ENCODE peak calls at places on chromosomes 4 and X, in ten cellular contexts. Q, A, T, V, N, X, K, H, E and M are unnamed samples.

GRCh38 chr4:27720010-27720766 is 859.5 kb downstream of the STIM2 start:
- DNase-seq in Q (no peak), A (no peak), T (no peak), V (no peak), N (no peak), X (no peak), K (no peak), H (no peak), E (no peak), M (no peak)

GRCh38 chrX:19709812-19710518 is 177.4 kb downstream of the SH3KBP1 start:
- DNase-seq in Q (no peak), A (no peak), T (no peak), V (no peak), N (no peak), X (no peak), K (no peak), H (no peak), E (peak), M (no peak)

GRCh38 chrX:133120406-133120805 is 23.5 kb upstream of the USP26 start:
- DNase-seq in Q (no peak), A (no peak), T (no peak), V (no peak), N (no peak), X (no peak), K (no peak), H (no peak), E (no peak), M (no peak)

GRCh38 chr4:43716721-43717395 is 731.8 kb downstream of the KCTD8 start:
- DNase-seq in Q (no peak), A (no peak), T (no peak), V (no peak), N (no peak), X (no peak), K (no peak), H (no peak), E (no peak), M (no peak)

GRCh38 chr4:183249854-183250253 is 70.2 kb downstream of the CLDN22 start:
- DNase-seq in Q (peak), A (peak), T (no peak), V (no peak), N (no peak), X (no peak), K (no peak), H (no peak), E (peak), M (peak)

GRCh38 chr4:4784379-4784778 is 75.1 kb upstream of the MSX1 start:
- DNase-seq in Q (no peak), A (no peak), T (no peak), V (no peak), N (no peak), X (no peak), K (no peak), H (no peak), E (no peak), M (no peak)

GRCh38 chr4:100895572-100896197 is 377.9 kb upstream of the EMCN start:
- DNase-seq in Q (no peak), A (no peak), T (no peak), V (no peak), N (no peak), X (no peak), K (no peak), H (no peak), E (peak), M (peak)

GRCh38 chr4:72951628-72952027 is 117.9 kb downstream of the COX18 start:
- DNase-seq in Q (no peak), A (no peak), T (no peak), V (no peak), N (no peak), X (no peak), K (no peak), H (no peak), E (peak), M (no peak)

GRCh38 chrX:76796311-76796710 is 368.8 kb downstream of the MAGEE1 start:
- DNase-seq in Q (no peak), A (no peak), T (no peak), V (no peak), N (no peak), X (no peak), K (no peak), H (no peak), E (no peak), M (no peak)

GRCh38 chrX:47662144-47662657 is 3.2 kb upstream of the UXT start:
- DNase-seq in Q (no peak), A (no peak), T (no peak), V (no peak), N (no peak), X (no peak), K (no peak), H (no peak), E (peak), M (no peak)

GRCh38 chrX:39310925-39311324 is 509.7 kb downstream of the MID1IP1 start:
- DNase-seq in Q (no peak), A (no peak), T (no peak), V (no peak), N (no peak), X (no peak), K (no peak), H (no peak), E (no peak), M (no peak)

GRCh38 chrX:129144172-129145038 is 378.9 kb downstream of the SMARCA1 start:
- DNase-seq in Q (no peak), A (peak), T (no peak), V (no peak), N (no peak), X (no peak), K (no peak), H (no peak), E (no peak), M (no peak)

GRCh38 chr4:108940086-108941033 is 177.5 kb upstream of the ETNPPL start:
- DNase-seq in Q (no peak), A (no peak), T (no peak), V (no peak), N (no peak), X (no peak), K (no peak), H (no peak), E (no peak), M (no peak)

GRCh38 chrX:40299028-40299479 is 201.3 kb upstream of the BCOR start:
- DNase-seq in Q (no peak), A (no peak), T (no peak), V (peak), N (no peak), X (no peak), K (no peak), H (no peak), E (peak), M (no peak)

GRCh38 chr4:113476800-113477199 is 284.7 kb downstream of the CAMK2D start:
- DNase-seq in Q (no peak), A (no peak), T (no peak), V (no peak), N (no peak), X (no peak), K (no peak), H (no peak), E (peak), M (no peak)

GRCh38 chr4:184647391-184648101 is 1.7 kb downstream of the CASP3 start:
- DNase-seq in Q (no peak), A (no peak), T (no peak), V (no peak), N (no peak), X (no peak), K (no peak), H (no peak), E (peak), M (no peak)

GRCh38 chrX:107730991-107731766 is 44.4 kb downstream of the TSC22D3 start:
- DNase-seq in Q (no peak), A (no peak), T (no peak), V (no peak), N (no peak), X (no peak), K (no peak), H (no peak), E (no peak), M (no peak)

GRCh38 chrX:151870603-151871002 is 42.1 kb upstream of the MAGEA4 start:
- DNase-seq in Q (peak), A (peak), T (no peak), V (no peak), N (no peak), X (no peak), K (no peak), H (no peak), E (peak), M (no peak)

GRCh38 chrX:37350034-37350365 is 836 bp downstream of the PRRG1 start:
- DNase-seq in Q (no peak), A (peak), T (no peak), V (no peak), N (no peak), X (no peak), K (no peak), H (no peak), E (peak), M (no peak)

GRCh38 chrX:47651043-47651905 is 911 bp upstream of the ELK1 start:
- DNase-seq in Q (no peak), A (no peak), T (no peak), V (no peak), N (no peak), X (no peak), K (no peak), H (no peak), E (no peak), M (no peak)

GRCh38 chr4:152344001-152344400 is 191.9 kb downstream of the FBXW7 start:
- DNase-seq in Q (no peak), A (no peak), T (no peak), V (no peak), N (no peak), X (no peak), K (no peak), H (no peak), E (no peak), M (no peak)

GRCh38 chrX:72101597-72102037 is 30.1 kb downstream of the RTL5 start:
- DNase-seq in Q (no peak), A (no peak), T (no peak), V (no peak), N (no peak), X (no peak), K (no peak), H (no peak), E (no peak), M (no peak)

GRCh38 chr4:54527532-54527931 is 130.2 kb upstream of the KIT start:
- DNase-seq in Q (no peak), A (no peak), T (no peak), V (no peak), N (no peak), X (no peak), K (no peak), H (no peak), E (no peak), M (no peak)

GRCh38 chrX:6266041-6266440 is 37.4 kb upstream of the NLGN4X start:
- DNase-seq in Q (no peak), A (no peak), T (no peak), V (no peak), N (no peak), X (no peak), K (no peak), H (no peak), E (no peak), M (no peak)

GRCh38 chrX:123884809-123885408 is 25.1 kb downstream of the XIAP start:
- DNase-seq in Q (peak), A (peak), T (no peak), V (peak), N (no peak), X (peak), K (no peak), H (peak), E (peak), M (peak)

GRCh38 chr4:142480244-142480643 is 365.9 kb downstream of the INPP4B start:
- DNase-seq in Q (no peak), A (no peak), T (no peak), V (no peak), N (no peak), X (no peak), K (no peak), H (no peak), E (peak), M (no peak)

DNA sequence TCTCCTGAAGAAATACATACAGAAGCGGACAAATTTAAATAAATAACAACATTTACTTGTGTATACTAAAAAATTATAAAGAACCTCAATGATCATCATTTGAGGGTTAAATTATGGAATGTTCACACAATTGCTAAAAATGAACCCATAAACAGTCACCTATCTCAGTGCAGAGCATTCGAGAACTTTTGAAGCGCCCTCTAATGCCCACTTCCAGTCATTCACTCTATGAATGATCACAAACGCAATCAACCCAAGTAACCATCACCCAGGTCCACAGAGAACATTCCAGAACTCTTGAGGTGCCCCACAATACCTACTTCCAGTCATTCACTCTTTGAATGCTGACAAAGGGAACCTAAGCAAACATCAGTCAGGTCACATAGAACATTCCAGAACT is 103.5 kb upstream of the PLAC1 start:
- DNase-seq in Q (no peak), A (peak), T (no peak), V (no peak), N (no peak), X (no peak), K (no peak), H (no peak), E (peak), M (peak)
- TF ChIP-seq CTCF in Q (peak), A (peak), T (peak), V (peak), N (no peak), X (no peak), K (peak), H (no peak), E (peak), M (peak)

GRCh38 chr4:47484169-47484568 is 906 bp upstream of the ATP10D start:
- DNase-seq in Q (no peak), A (no peak), T (no peak), V (no peak), N (no peak), X (no peak), K (no peak), H (no peak), E (no peak), M (no peak)

GRCh38 chr4:47482326-47482725 is 2.7 kb upstream of the ATP10D start:
- DNase-seq in Q (peak), A (no peak), T (no peak), V (no peak), N (no peak), X (no peak), K (no peak), H (no peak), E (peak), M (no peak)

GRCh38 chr4:47483722-47484121 is 1.4 kb upstream of the ATP10D start:
- DNase-seq in Q (no peak), A (no peak), T (no peak), V (no peak), N (no peak), X (no peak), K (no peak), H (no peak), E (no peak), M (no peak)

GRCh38 chr4:47486306-47486705 is 1.2 kb downstream of the ATP10D start:
- DNase-seq in Q (no peak), A (no peak), T (no peak), V (no peak), N (no peak), X (no peak), K (no peak), H (no peak), E (peak), M (no peak)

DNA sequence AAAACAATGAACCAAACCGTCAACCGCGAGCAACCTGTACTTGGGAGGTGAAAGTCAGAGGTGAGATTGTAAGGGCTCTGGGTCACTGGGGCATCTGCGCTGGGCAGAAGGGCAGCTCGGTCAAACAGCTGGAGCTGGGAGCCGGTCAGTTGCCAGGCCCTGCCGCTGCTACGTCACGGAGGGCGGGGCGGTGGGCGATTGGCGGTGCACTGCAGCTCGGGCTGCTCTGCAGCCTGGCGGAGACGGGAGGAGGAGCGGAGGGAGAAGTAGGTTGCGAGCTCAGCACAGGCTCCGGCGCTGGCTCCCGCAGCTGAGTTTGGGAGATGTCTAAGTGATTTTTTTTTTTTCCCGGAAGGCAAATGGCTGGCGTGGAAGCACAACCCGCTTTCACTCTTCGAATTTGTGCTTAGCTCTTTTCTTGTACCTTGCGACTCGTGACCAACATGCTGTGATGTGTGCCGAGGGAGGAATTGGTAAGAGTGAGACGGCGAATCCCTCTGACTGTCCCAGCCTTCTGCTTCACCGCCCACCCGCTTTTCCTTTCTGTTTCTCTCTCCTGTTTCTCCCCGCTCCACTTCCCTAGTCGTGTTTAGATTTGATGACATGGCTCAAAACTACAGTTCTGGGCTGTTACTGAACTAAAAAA is at the start of gene ATP10D:
- DNase-seq in Q (peak), A (peak), T (peak), V (peak), N (peak), X (peak), K (peak), H (peak), E (peak), M (peak)
- TF ChIP-seq CTCF in Q (peak), A (peak), T (peak), V (no peak), N (peak), X (no peak), K (peak), H (no peak), E (peak), M (no peak)

GRCh38 chrX:149938427-149939270 is at the start of gene EOLA2:
- DNase-seq in Q (peak), A (peak), T (peak), V (peak), N (peak), X (peak), K (peak), H (peak), E (peak), M (peak)
- TF ChIP-seq CTCF in Q (peak), A (peak), T (peak), V (peak), N (peak), X (peak), K (peak), H (peak), E (peak), M (peak)

GRCh38 chr4:9877123-9877522 is 95.7 kb downstream of the DRD5 start:
- DNase-seq in Q (no peak), A (no peak), T (no peak), V (no peak), N (no peak), X (no peak), K (no peak), H (no peak), E (no peak), M (no peak)
- TF ChIP-seq CTCF in Q (no peak), A (no peak), T (no peak), V (no peak), N (no peak), X (no peak), K (no peak), H (no peak), E (no peak), M (no peak)